ENCODE peak calls at places on chromosome 6, in eight cellular contexts. C is Panc1; R is CD8-positive, alpha-beta T cell; T is IMR-90; V is mammary epithelial cell; O is BJ; E is dorsolateral prefrontal cortex; J is bronchial epithelial cell. N is an unnamed sample. For H3K27me3, the result is how much of the 10 kb centered on the place peaks cover.

GRCh38 chr6:1611572-1612385 is 2.1 kb downstream of the FOXC1 start:
- DNase-seq in C (no peak), R (no peak), T (peak), V (peak), O (no peak), E (no peak), J (peak), N (no peak)

GRCh38 chr6:6712979-6713514 is 124.5 kb downstream of the LY86 start:
- DNase-seq in C (no peak), R (no peak), T (no peak), V (no peak), O (no peak), E (no peak), J (peak), N (no peak)

GRCh38 chr6:13700232-13700631 is 11.4 kb downstream of the RANBP9 start:
- DNase-seq in C (no peak), R (no peak), T (no peak), V (no peak), O (no peak), E (no peak), J (no peak), N (no peak)

GRCh38 chr6:70028246-70028645 is 161.9 kb downstream of the COL19A1 start:
- DNase-seq in C (no peak), R (no peak), T (no peak), V (no peak), O (no peak), E (no peak), J (no peak), N (no peak)

GRCh38 chr6:135851442-135852271 is at the start of gene PDE7B:
- DNase-seq in C (no peak), R (peak), T (peak), V (peak), O (peak), E (peak), J (peak), N (peak)

GRCh38 chr6:95973976-95974375 is 41.8 kb upstream of the FUT9 start:
- DNase-seq in C (no peak), R (no peak), T (no peak), V (no peak), O (no peak), E (no peak), J (peak), N (no peak)

GRCh38 chr6:130223508-130223907 is 757 bp upstream of the SAMD3 start:
- DNase-seq in C (no peak), R (peak), T (no peak), V (peak), O (no peak), E (no peak), J (peak), N (no peak)

GRCh38 chr6:106128981-106129761 is 43.0 kb downstream of the PRDM1 start:
- DNase-seq in C (no peak), R (no peak), T (peak), V (peak), O (peak), E (no peak), J (peak), N (no peak)

GRCh38 chr6:41921712-41921998 is 356 bp downstream of the BYSL start:
- DNase-seq in C (no peak), R (no peak), T (no peak), V (no peak), O (no peak), E (no peak), J (no peak), N (no peak)

GRCh38 chr6:157273756-157274088 is 49.6 kb downstream of the TMEM242 start:
- DNase-seq in C (no peak), R (peak), T (peak), V (no peak), O (no peak), E (peak), J (peak), N (no peak)

GRCh38 chr6:162713926-162714759 is 13.4 kb downstream of the PRKN start:
- DNase-seq in C (no peak), R (no peak), T (no peak), V (no peak), O (no peak), E (no peak), J (no peak), N (no peak)

GRCh38 chr6:16948376-16948775 is 153.5 kb upstream of the STMND1 start:
- DNase-seq in C (no peak), R (no peak), T (peak), V (no peak), O (no peak), E (no peak), J (no peak), N (no peak)

GRCh38 chr6:130222775-130223174 is at the start of gene SAMD3:
- DNase-seq in C (no peak), R (no peak), T (no peak), V (no peak), O (no peak), E (no peak), J (no peak), N (no peak)

GRCh38 chr6:118495639-118496296 is 52.3 kb upstream of the PLN start:
- DNase-seq in C (no peak), R (no peak), T (peak), V (peak), O (no peak), E (no peak), J (peak), N (no peak)

GRCh38 chr6:166172546-166172945 is 4.9 kb upstream of the TBXT start:
- DNase-seq in C (no peak), R (no peak), T (no peak), V (no peak), O (no peak), E (no peak), J (no peak), N (no peak)
- H3K27me3 ChIP-seq in C (under half), R (under half), T (half or more), V (under half), O (under half), E (under half), J (under half), N (under half)

GRCh38 chr6:167050903-167051302 is 51.7 kb downstream of the CEP43 start:
- DNase-seq in C (no peak), R (no peak), T (no peak), V (no peak), O (no peak), E (no peak), J (no peak), N (no peak)
- H3K4me3 ChIP-seq in C (no peak), R (no peak), T (no peak), V (no peak), O (no peak), E (no peak), J (no peak), N (no peak)

DNA sequence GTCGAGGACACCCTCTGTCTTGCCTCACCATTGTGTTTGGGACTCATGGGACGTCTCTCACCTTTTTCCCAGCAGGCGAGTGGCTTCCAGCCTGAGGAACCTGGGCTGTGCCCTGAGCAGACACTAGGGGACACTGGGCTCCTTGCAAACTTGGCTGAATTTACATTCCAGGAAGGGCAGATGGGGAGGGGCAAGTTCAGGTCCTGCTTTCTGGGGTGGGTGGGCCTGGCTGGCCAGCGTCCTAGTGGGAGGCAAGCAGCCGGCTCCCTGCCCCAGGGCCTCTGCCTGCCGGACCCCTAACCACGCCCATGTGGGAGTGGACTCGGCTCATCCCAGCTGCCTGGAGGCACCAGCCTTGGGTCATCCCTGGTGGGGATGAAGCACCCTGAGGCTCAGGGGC is 48.2 kb upstream of the MLN start:
- DNase-seq in C (no peak), R (peak), T (no peak), V (no peak), O (no peak), E (no peak), J (peak), N (no peak)
- TF ChIP-seq CTCF in C (no peak), R (no peak), T (peak), V (peak), O (peak), E (no peak), J (peak), N (no peak)

GRCh38 chr6:45417461-45417860 is 39.7 kb upstream of the SUPT3H start:
- DNase-seq in C (no peak), R (no peak), T (no peak), V (no peak), O (no peak), E (no peak), J (no peak), N (no peak)

GRCh38 chr6:45415778-45416518 is 38.2 kb upstream of the SUPT3H start:
- DNase-seq in C (no peak), R (no peak), T (no peak), V (no peak), O (no peak), E (no peak), J (no peak), N (no peak)

GRCh38 chr6:45416700-45417099 is 39.0 kb upstream of the SUPT3H start:
- DNase-seq in C (no peak), R (no peak), T (no peak), V (no peak), O (no peak), E (no peak), J (no peak), N (no peak)

GRCh38 chr6:45411959-45412358 is 34.2 kb upstream of the SUPT3H start:
- DNase-seq in C (no peak), R (no peak), T (no peak), V (peak), O (no peak), E (no peak), J (peak), N (no peak)

GRCh38 chr6:45415315-45415714 is 37.6 kb upstream of the SUPT3H start:
- DNase-seq in C (no peak), R (no peak), T (no peak), V (no peak), O (no peak), E (no peak), J (no peak), N (no peak)
- H3K27me3 ChIP-seq in C (under half), R (under half), T (under half), V (under half), O (under half), E (under half), J (under half), N (under half)

DNA sequence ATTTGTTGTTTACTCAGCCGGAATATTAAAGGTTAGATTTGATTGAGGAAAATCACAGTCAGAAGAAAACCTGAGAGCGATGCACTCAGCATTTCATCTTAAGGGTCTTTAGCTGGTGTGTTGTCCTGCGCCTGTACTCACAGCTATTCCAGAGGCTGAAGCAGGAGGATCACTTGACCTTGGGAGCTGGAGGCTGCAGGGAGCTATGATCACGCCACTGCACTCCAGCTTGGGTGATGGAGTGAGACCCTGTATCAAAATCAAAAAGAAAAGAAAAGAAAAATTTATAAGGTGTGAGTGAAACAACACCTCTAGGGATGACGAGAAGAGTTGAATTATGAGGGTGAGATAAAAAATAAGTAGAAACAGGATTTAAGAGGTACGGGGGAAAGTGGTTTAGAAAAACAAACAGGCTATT is 165.0 kb downstream of the TRIM27 start:
- DNase-seq in C (no peak), R (no peak), T (no peak), V (no peak), O (no peak), E (no peak), J (no peak), N (no peak)
- H3K4me3 ChIP-seq in C (peak), R (no peak), T (no peak), V (peak), O (no peak), E (no peak), J (no peak), N (no peak)

GRCh38 chr6:159118941-159119340 is 50.3 kb upstream of the FNDC1 start:
- DNase-seq in C (no peak), R (no peak), T (no peak), V (no peak), O (no peak), E (no peak), J (no peak), N (no peak)
- TF ChIP-seq CTCF in C (no peak), R (no peak), T (no peak), V (no peak), O (no peak), E (no peak), J (no peak), N (no peak)

N was measured in lung.